ENCODE peak calls at places on chromosomes 1 and 21, in nine cellular contexts. Y, O, H, J, M, U, N, P and K are unnamed samples.

GRCh38 chr1:110612060-110612745 is 6.0 kb upstream of the KCNA2 start:
- DNase-seq in J (no peak), U (no peak), N (no peak), P (no peak), H (peak), O (no peak), M (no peak), Y (no peak), K (no peak)

GRCh38 chr1:157069596-157069995 is 24.1 kb upstream of the ARHGEF11 start:
- DNase-seq in P (no peak), J (no peak), O (no peak), N (no peak), Y (no peak), U (no peak), M (peak), H (no peak), K (no peak)

GRCh38 chr1:13517193-13517812 is 3.5 kb upstream of the LRRC38 start:
- DNase-seq in P (peak), H (no peak), J (no peak), U (no peak), N (peak), M (no peak), Y (no peak), O (no peak), K (no peak)

GRCh38 chr1:33424610-33425009 is 6.3 kb downstream of the PHC2 start:
- DNase-seq in U (no peak), P (no peak), Y (no peak), H (no peak), O (no peak), J (no peak), N (no peak), M (no peak), K (no peak)

GRCh38 chr1:101364370-101365120 is 127.7 kb downstream of the S1PR1 start:
- DNase-seq in P (no peak), M (no peak), J (no peak), U (no peak), H (no peak), Y (no peak), N (no peak), O (no peak), K (peak)

GRCh38 chr1:55546553-55546952 is 331.4 kb upstream of the USP24 start:
- DNase-seq in H (no peak), N (no peak), Y (no peak), M (no peak), U (no peak), J (no peak), P (no peak), O (no peak), K (no peak)

GRCh38 chr1:37721565-37721964 is 29.2 kb downstream of the CDCA8 start:
- DNase-seq in M (no peak), U (no peak), J (no peak), N (no peak), H (no peak), Y (no peak), P (no peak), O (no peak), K (no peak)

GRCh38 chr1:6515771-6516170 is 24.3 kb upstream of the PLEKHG5 start:
- DNase-seq in N (no peak), M (no peak), H (no peak), Y (no peak), U (no peak), O (no peak), J (no peak), P (no peak), K (no peak)

GRCh38 chr1:39688706-39689105 is 2.5 kb downstream of the HPCAL4 start:
- DNase-seq in M (no peak), J (no peak), Y (no peak), P (no peak), N (no peak), O (no peak), H (no peak), U (no peak), K (no peak)

GRCh38 chr1:56081151-56081550 is 498.2 kb downstream of the PLPP3 start:
- DNase-seq in U (no peak), P (no peak), J (peak), O (no peak), Y (no peak), H (no peak), N (no peak), M (peak), K (no peak)

GRCh38 chr1:232586679-232587078 is 43.3 kb downstream of the SIPA1L2 start:
- DNase-seq in H (no peak), J (no peak), P (no peak), Y (no peak), M (no peak), O (no peak), N (no peak), U (no peak), K (no peak)

GRCh38 chr21:33230518-33231324 is 983 bp downstream of the IFNAR2 start:
- DNase-seq in J (no peak), Y (peak), H (peak), N (peak), M (no peak), O (peak), U (peak), P (no peak), K (peak)

GRCh38 chr1:60031116-60031515 is 42.5 kb downstream of the C1orf87 start:
- DNase-seq in N (no peak), J (no peak), U (no peak), P (no peak), M (no peak), H (no peak), O (no peak), Y (no peak), K (no peak)

GRCh38 chr1:234125714-234126113 is 221.2 kb downstream of the SLC35F3 start:
- DNase-seq in P (no peak), M (no peak), Y (no peak), H (no peak), U (no peak), J (no peak), N (no peak), O (no peak), K (no peak)

GRCh38 chr1:65209005-65209885 is 61.2 kb downstream of the AK4 start:
- DNase-seq in P (peak), N (peak), U (no peak), O (no peak), M (no peak), H (no peak), Y (no peak), J (no peak), K (peak)

GRCh38 chr1:220895412-220895946 is 16.2 kb downstream of the HLX start:
- DNase-seq in P (no peak), O (no peak), J (no peak), U (no peak), Y (no peak), M (no peak), H (no peak), N (no peak), K (no peak)

GRCh38 chr1:13812456-13813397 is 112.7 kb downstream of the PRDM2 start:
- DNase-seq in Y (no peak), H (no peak), J (no peak), O (no peak), N (no peak), M (no peak), U (peak), P (no peak), K (no peak)

GRCh38 chr1:232805269-232806070 is at the start of gene MAP10:
- DNase-seq in H (peak), Y (peak), M (peak), J (peak), U (peak), P (no peak), O (peak), N (peak), K (peak)

GRCh38 chr1:101187287-101187686 is 49.5 kb upstream of the S1PR1 start:
- DNase-seq in O (no peak), N (no peak), P (no peak), H (no peak), U (no peak), M (no peak), J (no peak), Y (no peak), K (no peak)

GRCh38 chr1:30730351-30731108 is 7.1 kb upstream of the MATN1 start:
- DNase-seq in P (no peak), Y (no peak), U (no peak), O (peak), H (no peak), J (no peak), M (no peak), N (peak), K (peak)

GRCh38 chr1:213120386-213120785 is 69.3 kb downstream of the RPS6KC1 start:
- DNase-seq in U (no peak), P (no peak), J (no peak), O (no peak), N (no peak), Y (no peak), H (no peak), M (no peak), K (no peak)

GRCh38 chr1:167641786-167642500 is 11.9 kb downstream of the RCSD1 start:
- DNase-seq in Y (peak), M (no peak), H (no peak), P (no peak), O (no peak), N (no peak), J (no peak), U (no peak), K (no peak)

GRCh38 chr1:20883766-20884165 is 96.7 kb upstream of the HP1BP3 start:
- DNase-seq in J (no peak), Y (no peak), H (no peak), N (no peak), P (no peak), U (no peak), O (no peak), M (no peak), K (no peak)

GRCh38 chr1:100575406-100575805 is 37.5 kb downstream of the GPR88 start:
- DNase-seq in H (no peak), M (no peak), J (no peak), O (no peak), P (no peak), N (no peak), U (no peak), Y (no peak), K (peak)

GRCh38 chr1:204357551-204357950 is 2.2 kb downstream of the PLEKHA6 start:
- DNase-seq in M (no peak), Y (no peak), U (peak), N (no peak), P (no peak), O (no peak), J (no peak), H (no peak), K (no peak)

GRCh38 chr1:187943606-187944403 is 1115.1 kb downstream of the PLA2G4A start:
- DNase-seq in M (no peak), J (no peak), H (no peak), O (no peak), U (no peak), P (no peak), N (no peak), Y (no peak), K (no peak)

GRCh38 chr1:231162970-231163830 is 1.3 kb downstream of the TRIM67 start:
- DNase-seq in J (no peak), O (no peak), P (no peak), N (no peak), Y (no peak), M (no peak), H (no peak), U (no peak), K (no peak)

GRCh38 chr21:39373634-39374033 is 24.7 kb upstream of the HMGN1 start:
- DNase-seq in P (no peak), Y (no peak), H (no peak), U (no peak), M (no peak), N (peak), O (no peak), J (no peak), K (peak)

GRCh38 chr1:45954401-45954847 is 151.0 kb downstream of the MAST2 start:
- DNase-seq in O (no peak), U (no peak), M (peak), Y (no peak), H (no peak), N (no peak), P (no peak), J (peak), K (no peak)

GRCh38 chr1:229758101-229759036 is 132.3 kb downstream of the URB2 start:
- DNase-seq in U (no peak), N (no peak), H (no peak), M (no peak), Y (no peak), O (no peak), P (no peak), J (no peak), K (no peak)

GRCh38 chr1:3518256-3518655 is 63.8 kb downstream of the ARHGEF16 start:
- DNase-seq in N (peak), Y (peak), J (no peak), U (no peak), H (no peak), P (no peak), M (no peak), O (no peak), K (peak)

GRCh38 chr1:248873993-248874671 is 15.2 kb upstream of the ZNF692 start:
- DNase-seq in M (no peak), P (peak), N (peak), O (no peak), Y (peak), H (no peak), J (no peak), U (peak), K (peak)

GRCh38 chr1:223223091-223223995 is 80.3 kb upstream of the TLR5 start:
- DNase-seq in N (no peak), U (no peak), O (no peak), M (no peak), Y (no peak), H (peak), P (no peak), J (no peak), K (no peak)

GRCh38 chr1:207748737-207749528 is 2.9 kb upstream of the CD46 start:
- DNase-seq in N (peak), J (no peak), Y (peak), H (no peak), U (no peak), O (no peak), P (peak), M (no peak), K (no peak)
- H3K4me3 ChIP-seq in N (peak), J (no peak), Y (no peak), H (no peak), U (no peak), O (no peak), P (no peak), M (no peak), K (no peak)

DNA sequence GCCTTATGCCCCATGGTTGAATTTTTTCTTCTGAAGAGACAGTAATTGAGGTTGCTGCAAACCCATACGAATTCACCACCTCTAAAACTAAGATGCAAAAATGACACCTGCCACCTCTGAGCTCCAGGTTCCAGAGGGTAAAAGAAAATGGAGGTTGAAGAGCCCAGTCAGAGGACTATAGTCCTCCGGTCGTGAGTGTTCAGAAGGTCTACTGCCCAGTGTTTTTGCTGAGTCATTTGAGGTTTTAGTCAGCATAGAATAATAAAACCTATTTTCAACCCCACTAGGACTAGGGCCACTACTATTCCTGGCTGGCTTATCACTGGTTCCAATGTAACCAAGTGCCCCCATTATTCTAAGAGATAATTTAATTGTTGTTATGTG is 12.9 kb upstream of the SLAMF7 start:
- DNase-seq in J (no peak), H (no peak), N (no peak), U (no peak), P (no peak), M (no peak), O (no peak), Y (no peak), K (peak)
- H3K4me3 ChIP-seq in J (no peak), H (no peak), N (no peak), U (no peak), P (no peak), M (no peak), O (no peak), Y (no peak), K (no peak)

GRCh38 chr1:8004113-8004802 is 21.9 kb downstream of the ERRFI1 start:
- DNase-seq in H (peak), U (no peak), Y (no peak), N (no peak), J (no peak), P (no peak), M (no peak), O (no peak), K (no peak)
- H3K4me3 ChIP-seq in H (no peak), U (peak), Y (no peak), N (no peak), J (peak), P (no peak), M (no peak), O (no peak), K (no peak)

GRCh38 chr1:27011976-27012563 is 580 bp downstream of the TENT5B start:
- DNase-seq in M (no peak), H (no peak), J (no peak), P (no peak), N (no peak), U (no peak), Y (no peak), O (no peak), K (no peak)

GRCh38 chr1:27007909-27008582 is 4.6 kb downstream of the TENT5B start:
- DNase-seq in M (no peak), U (no peak), P (no peak), Y (no peak), O (no peak), H (no peak), N (no peak), J (no peak), K (no peak)

GRCh38 chr1:27011058-27011764 is 1.4 kb downstream of the TENT5B start:
- DNase-seq in J (no peak), M (peak), N (no peak), P (peak), O (no peak), U (no peak), H (no peak), Y (no peak), K (no peak)

GRCh38 chr1:27009601-27010197 is 3.0 kb downstream of the TENT5B start:
- DNase-seq in N (no peak), H (no peak), M (no peak), Y (no peak), U (no peak), O (no peak), P (no peak), J (no peak), K (no peak)

DNA sequence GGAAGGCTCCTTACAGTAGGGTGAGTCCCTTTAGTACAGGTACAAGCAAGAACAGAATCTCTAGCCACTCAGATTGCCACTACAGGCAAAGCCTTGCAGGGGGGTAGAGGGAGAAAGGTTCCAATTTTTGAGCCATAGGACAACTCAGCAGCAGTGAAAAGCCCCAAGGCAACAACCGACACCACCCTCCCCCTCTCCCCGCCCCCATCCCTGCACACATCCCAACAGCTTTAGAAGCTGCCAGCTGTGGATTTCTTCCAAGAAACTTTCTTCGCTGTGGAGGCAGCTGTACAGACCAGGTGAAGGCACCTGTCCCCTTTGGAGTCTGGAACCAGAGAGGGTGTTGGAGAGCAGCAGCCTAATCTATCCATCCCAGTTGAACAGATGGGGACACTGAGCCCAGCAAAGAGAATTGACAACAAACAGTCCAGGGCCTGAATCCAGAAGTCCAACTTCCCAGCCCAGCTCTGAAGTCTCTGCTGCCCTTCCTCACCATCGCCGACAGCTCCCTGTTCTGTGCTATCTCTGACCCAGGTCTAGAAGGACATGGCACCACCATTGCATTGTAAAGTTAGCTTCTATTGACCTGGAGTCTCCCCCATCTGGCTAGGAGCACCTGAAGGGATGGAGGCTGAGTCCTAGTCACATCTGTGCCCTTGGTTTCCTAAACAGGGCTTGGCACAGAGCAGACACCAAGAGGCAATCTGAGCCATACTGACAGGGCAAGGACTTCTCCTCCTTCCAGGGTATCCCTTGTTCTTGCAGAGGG is 2.2 kb downstream of the TENT5B start:
- DNase-seq in P (no peak), U (no peak), Y (no peak), J (no peak), N (no peak), H (no peak), O (no peak), M (no peak), K (no peak)
- H3K4me3 ChIP-seq in P (no peak), U (no peak), Y (no peak), J (peak), N (no peak), H (peak), O (no peak), M (peak), K (no peak)

GRCh38 chr21:16589499-16589898 is 859.7 kb downstream of the USP25 start:
- DNase-seq in Y (no peak), M (no peak), H (no peak), P (no peak), N (no peak), J (no peak), O (no peak), U (no peak), K (no peak)

GRCh38 chr21:16587141-16587570 is 857.4 kb downstream of the USP25 start:
- DNase-seq in Y (no peak), O (no peak), N (no peak), M (peak), J (peak), P (no peak), H (no peak), U (peak), K (no peak)

GRCh38 chr21:16589046-16589445 is 859.3 kb downstream of the USP25 start:
- DNase-seq in H (no peak), U (no peak), Y (no peak), N (no peak), J (no peak), M (no peak), P (no peak), O (no peak), K (no peak)

GRCh38 chr21:16587671-16588379 is 858.0 kb downstream of the USP25 start:
- DNase-seq in H (no peak), U (no peak), O (no peak), Y (no peak), N (no peak), M (peak), P (no peak), J (no peak), K (no peak)

DNA sequence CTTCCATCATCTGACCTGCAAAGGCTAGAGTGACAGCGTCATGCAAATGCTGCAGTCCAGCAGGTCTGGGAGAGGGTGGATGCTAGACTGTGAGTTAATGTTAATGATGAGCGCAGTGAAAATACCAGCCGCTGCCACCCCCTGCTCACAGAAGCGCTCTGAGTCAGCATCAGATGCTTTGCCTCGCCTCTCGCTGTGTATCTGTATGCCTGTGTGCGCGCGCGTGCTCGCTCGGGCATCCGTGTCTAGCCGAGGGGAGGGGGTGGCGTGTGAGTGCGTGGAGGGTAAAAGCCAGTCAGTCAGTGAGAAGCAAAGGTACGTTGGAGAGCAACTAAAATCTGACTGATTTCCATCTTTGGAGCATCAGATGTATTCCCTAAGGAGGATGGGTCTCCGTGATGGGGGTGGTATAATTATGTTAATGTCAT is 858.7 kb downstream of the USP25 start:
- DNase-seq in P (no peak), U (peak), Y (no peak), O (no peak), H (peak), M (peak), N (no peak), J (peak), K (no peak)
- H3K4me3 ChIP-seq in P (no peak), U (peak), Y (no peak), O (no peak), H (peak), M (peak), N (no peak), J (peak), K (no peak)

GRCh38 chr1:27868932-27869718 is 3.2 kb upstream of the THEMIS2 start:
- DNase-seq in O (peak), H (no peak), M (no peak), P (no peak), U (no peak), Y (peak), N (peak), J (no peak), K (peak)
- H3K4me3 ChIP-seq in O (peak), H (no peak), M (no peak), P (no peak), U (no peak), Y (peak), N (peak), J (no peak), K (peak)

GRCh38 chr1:186806477-186806876 is 22.3 kb upstream of the PLA2G4A start:
- DNase-seq in N (peak), P (no peak), Y (no peak), J (no peak), U (no peak), O (no peak), M (no peak), H (no peak), K (peak)
- H3K4me3 ChIP-seq in N (no peak), P (no peak), Y (no peak), J (no peak), U (no peak), O (no peak), M (no peak), H (no peak), K (no peak)

DNA sequence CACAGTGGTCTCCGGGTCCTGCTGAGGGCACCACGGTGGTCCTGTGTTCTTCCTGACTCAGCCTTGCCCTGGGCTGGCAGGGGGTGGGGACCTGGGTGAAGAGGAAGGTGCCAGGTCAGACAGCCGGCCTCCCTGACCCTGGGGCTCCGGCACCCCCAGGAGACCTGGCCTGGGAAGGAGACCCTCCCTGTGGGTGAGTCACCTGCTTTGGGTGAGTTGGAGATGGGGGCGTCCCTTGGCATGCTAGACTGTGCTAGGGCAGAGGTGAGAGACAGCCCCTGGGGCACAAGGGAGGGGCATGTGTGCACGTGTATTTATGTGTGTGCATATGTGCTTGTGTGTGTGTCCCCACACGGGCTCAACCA is 23.4 kb downstream of the SPSB1 start:
- DNase-seq in N (no peak), O (no peak), J (no peak), Y (no peak), H (no peak), P (no peak), M (no peak), U (no peak), K (no peak)
- H3K4me3 ChIP-seq in N (no peak), O (no peak), J (peak), Y (no peak), H (no peak), P (no peak), M (no peak), U (no peak), K (no peak)